ENCODE peak calls at places on chromosomes 7 and 10, in nine cellular contexts. One of them, this sample, is unnamed.
A peak's percentile ranks its signal among the peaks of the same experiment; 100 is the strongest.

GRCh38 chr10:95234951-95235350 is 40.9 kb downstream of the ACSM6 start:
- DNase-seq in CD4-positive, CD25-positive, alpha-beta regulatory T cell: no peak
- DNase-seq in neural progenitor cell: no peak
- DNase-seq in hepatocyte: no peak
- DNase-seq in brain microvascular endothelial cell: no peak
- DNase-seq in psoas muscle: no peak
- DNase-seq in CD8-positive, alpha-beta T cell: no peak
- DNase-seq in mesendoderm: no peak
- DNase-seq in SJSA1: no peak
- DNase-seq in this sample: no peak

GRCh38 chr10:121655254-121656142 is 57.3 kb upstream of the FGFR2 start:
- DNase-seq in CD4-positive, CD25-positive, alpha-beta regulatory T cell: no peak
- DNase-seq in neural progenitor cell: no peak
- DNase-seq in hepatocyte: no peak
- DNase-seq in brain microvascular endothelial cell: no peak
- DNase-seq in psoas muscle: no peak
- DNase-seq in CD8-positive, alpha-beta T cell: no peak
- DNase-seq in mesendoderm: no peak
- DNase-seq in SJSA1: no peak
- DNase-seq in this sample: no peak

GRCh38 chr7:123023126-123023525 is 27.6 kb upstream of the TAS2R16 start:
- DNase-seq in CD4-positive, CD25-positive, alpha-beta regulatory T cell: no peak
- DNase-seq in neural progenitor cell: no peak
- DNase-seq in hepatocyte: no peak
- DNase-seq in brain microvascular endothelial cell: no peak
- DNase-seq in psoas muscle: no peak
- DNase-seq in CD8-positive, alpha-beta T cell: no peak
- DNase-seq in mesendoderm: no peak
- DNase-seq in SJSA1: peak; percentile 36
- DNase-seq in this sample: no peak

GRCh38 chr7:80677629-80678028 is 39.2 kb downstream of the CD36 start:
- DNase-seq in CD4-positive, CD25-positive, alpha-beta regulatory T cell: no peak
- DNase-seq in neural progenitor cell: no peak
- DNase-seq in hepatocyte: no peak
- DNase-seq in brain microvascular endothelial cell: no peak
- DNase-seq in psoas muscle: no peak
- DNase-seq in CD8-positive, alpha-beta T cell: no peak
- DNase-seq in mesendoderm: no peak
- DNase-seq in SJSA1: no peak
- DNase-seq in this sample: no peak

GRCh38 chr10:114021135-114021534 is 22.5 kb upstream of the ADRB1 start:
- DNase-seq in CD4-positive, CD25-positive, alpha-beta regulatory T cell: no peak
- DNase-seq in neural progenitor cell: no peak
- DNase-seq in hepatocyte: no peak
- DNase-seq in brain microvascular endothelial cell: no peak
- DNase-seq in psoas muscle: no peak
- DNase-seq in CD8-positive, alpha-beta T cell: no peak
- DNase-seq in mesendoderm: no peak
- DNase-seq in SJSA1: no peak
- DNase-seq in this sample: no peak

GRCh38 chr10:128875955-128876354 is 591.1 kb upstream of the MGMT start:
- DNase-seq in CD4-positive, CD25-positive, alpha-beta regulatory T cell: no peak
- DNase-seq in neural progenitor cell: no peak
- DNase-seq in hepatocyte: peak; percentile 59
- DNase-seq in brain microvascular endothelial cell: peak; percentile 1
- DNase-seq in psoas muscle: peak; percentile 59
- DNase-seq in CD8-positive, alpha-beta T cell: no peak
- DNase-seq in mesendoderm: no peak
- DNase-seq in SJSA1: no peak
- DNase-seq in this sample: no peak

GRCh38 chr7:116836911-116837310 is 25.5 kb upstream of the CAPZA2 start:
- DNase-seq in CD4-positive, CD25-positive, alpha-beta regulatory T cell: no peak
- DNase-seq in neural progenitor cell: no peak
- DNase-seq in hepatocyte: no peak
- DNase-seq in brain microvascular endothelial cell: no peak
- DNase-seq in psoas muscle: no peak
- DNase-seq in CD8-positive, alpha-beta T cell: no peak
- DNase-seq in mesendoderm: no peak
- DNase-seq in SJSA1: no peak
- DNase-seq in this sample: no peak

GRCh38 chr7:121081327-121081936 is 92.9 kb downstream of the CPED1 start:
- DNase-seq in CD4-positive, CD25-positive, alpha-beta regulatory T cell: no peak
- DNase-seq in neural progenitor cell: peak; percentile 43
- DNase-seq in hepatocyte: peak; percentile 60
- DNase-seq in brain microvascular endothelial cell: peak; percentile 22
- DNase-seq in psoas muscle: no peak
- DNase-seq in CD8-positive, alpha-beta T cell: no peak
- DNase-seq in mesendoderm: peak; percentile 60
- DNase-seq in SJSA1: peak; percentile 75
- DNase-seq in this sample: no peak

GRCh38 chr7:123871998-123872867 is 27.3 kb downstream of the HYAL4 start:
- DNase-seq in CD4-positive, CD25-positive, alpha-beta regulatory T cell: no peak
- DNase-seq in neural progenitor cell: peak; percentile 74
- DNase-seq in hepatocyte: peak; percentile 77
- DNase-seq in brain microvascular endothelial cell: peak; percentile 56
- DNase-seq in psoas muscle: peak; percentile 19
- DNase-seq in CD8-positive, alpha-beta T cell: peak; percentile 13
- DNase-seq in mesendoderm: peak; percentile 77
- DNase-seq in SJSA1: peak; percentile 7
- DNase-seq in this sample: no peak

GRCh38 chr7:16962986-16963385 is 81.2 kb upstream of the AGR3 start:
- DNase-seq in CD4-positive, CD25-positive, alpha-beta regulatory T cell: no peak
- DNase-seq in neural progenitor cell: no peak
- DNase-seq in hepatocyte: no peak
- DNase-seq in brain microvascular endothelial cell: no peak
- DNase-seq in psoas muscle: no peak
- DNase-seq in CD8-positive, alpha-beta T cell: no peak
- DNase-seq in mesendoderm: no peak
- DNase-seq in SJSA1: no peak
- DNase-seq in this sample: no peak

GRCh38 chr7:158808126-158808525 is 21.2 kb downstream of the ESYT2 start:
- DNase-seq in CD4-positive, CD25-positive, alpha-beta regulatory T cell: no peak
- DNase-seq in neural progenitor cell: no peak
- DNase-seq in hepatocyte: no peak
- DNase-seq in brain microvascular endothelial cell: no peak
- DNase-seq in psoas muscle: no peak
- DNase-seq in CD8-positive, alpha-beta T cell: no peak
- DNase-seq in mesendoderm: no peak
- DNase-seq in SJSA1: no peak
- DNase-seq in this sample: no peak

GRCh38 chr10:71252195-71252594 is 39.8 kb downstream of the UNC5B start:
- DNase-seq in CD4-positive, CD25-positive, alpha-beta regulatory T cell: no peak
- DNase-seq in neural progenitor cell: no peak
- DNase-seq in hepatocyte: peak; percentile 66
- DNase-seq in brain microvascular endothelial cell: no peak
- DNase-seq in psoas muscle: peak; percentile 6
- DNase-seq in CD8-positive, alpha-beta T cell: no peak
- DNase-seq in mesendoderm: no peak
- DNase-seq in SJSA1: no peak
- DNase-seq in this sample: no peak

GRCh38 chr7:100867040-100867795 is at the start of gene TRIP6:
- DNase-seq in CD4-positive, CD25-positive, alpha-beta regulatory T cell: peak; percentile 38
- DNase-seq in neural progenitor cell: peak; percentile 91
- DNase-seq in hepatocyte: peak; percentile 93
- DNase-seq in brain microvascular endothelial cell: peak; percentile 83
- DNase-seq in psoas muscle: peak; percentile 90
- DNase-seq in CD8-positive, alpha-beta T cell: peak; percentile 47
- DNase-seq in mesendoderm: peak; percentile 93
- DNase-seq in SJSA1: peak; percentile 93
- DNase-seq in this sample: peak; percentile 63

GRCh38 chr7:140023728-140024127 is 39.0 kb downstream of the PARP12 start:
- DNase-seq in CD4-positive, CD25-positive, alpha-beta regulatory T cell: no peak
- DNase-seq in neural progenitor cell: no peak
- DNase-seq in hepatocyte: no peak
- DNase-seq in brain microvascular endothelial cell: no peak
- DNase-seq in psoas muscle: no peak
- DNase-seq in CD8-positive, alpha-beta T cell: no peak
- DNase-seq in mesendoderm: no peak
- DNase-seq in SJSA1: no peak
- DNase-seq in this sample: no peak

GRCh38 chr7:23471090-23471859 is 984 bp upstream of the IGF2BP3 start:
- DNase-seq in CD4-positive, CD25-positive, alpha-beta regulatory T cell: no peak
- DNase-seq in neural progenitor cell: peak; percentile 97
- DNase-seq in hepatocyte: peak; percentile 92
- DNase-seq in brain microvascular endothelial cell: peak; percentile 71
- DNase-seq in psoas muscle: no peak
- DNase-seq in CD8-positive, alpha-beta T cell: peak; percentile 19
- DNase-seq in mesendoderm: peak; percentile 97
- DNase-seq in SJSA1: peak; percentile 57
- DNase-seq in this sample: peak; percentile 92

GRCh38 chr7:48084727-48085432 is 4.2 kb upstream of the UPP1 start:
- DNase-seq in CD4-positive, CD25-positive, alpha-beta regulatory T cell: peak; percentile 23
- DNase-seq in neural progenitor cell: no peak
- DNase-seq in hepatocyte: peak; percentile 87
- DNase-seq in brain microvascular endothelial cell: peak; percentile 98
- DNase-seq in psoas muscle: peak; percentile 67
- DNase-seq in CD8-positive, alpha-beta T cell: peak; percentile 75
- DNase-seq in mesendoderm: peak; percentile 95
- DNase-seq in SJSA1: peak; percentile 98
- DNase-seq in this sample: peak; percentile 72

GRCh38 chr7:44853391-44853790 is 5.5 kb upstream of the H2AZ2 start:
- DNase-seq in CD4-positive, CD25-positive, alpha-beta regulatory T cell: no peak
- DNase-seq in neural progenitor cell: no peak
- DNase-seq in hepatocyte: no peak
- DNase-seq in brain microvascular endothelial cell: no peak
- DNase-seq in psoas muscle: no peak
- DNase-seq in CD8-positive, alpha-beta T cell: no peak
- DNase-seq in mesendoderm: peak; percentile 33
- DNase-seq in SJSA1: no peak
- DNase-seq in this sample: no peak

GRCh38 chr7:70647801-70648491 is 484.0 kb upstream of the GALNT17 start:
- DNase-seq in CD4-positive, CD25-positive, alpha-beta regulatory T cell: peak; percentile 13
- DNase-seq in neural progenitor cell: no peak
- DNase-seq in hepatocyte: no peak
- DNase-seq in brain microvascular endothelial cell: peak; percentile 57
- DNase-seq in psoas muscle: no peak
- DNase-seq in CD8-positive, alpha-beta T cell: peak; percentile 83
- DNase-seq in mesendoderm: peak; percentile 67
- DNase-seq in SJSA1: no peak
- DNase-seq in this sample: peak; percentile 58

GRCh38 chr10:77715081-77715480 is 77.5 kb upstream of the KCNMA1 start:
- DNase-seq in CD4-positive, CD25-positive, alpha-beta regulatory T cell: no peak
- DNase-seq in neural progenitor cell: no peak
- DNase-seq in hepatocyte: no peak
- DNase-seq in brain microvascular endothelial cell: no peak
- DNase-seq in psoas muscle: no peak
- DNase-seq in CD8-positive, alpha-beta T cell: no peak
- DNase-seq in mesendoderm: peak; percentile 45
- DNase-seq in SJSA1: no peak
- DNase-seq in this sample: no peak

GRCh38 chr7:50598455-50599343 is 33.5 kb upstream of the DDC start:
- DNase-seq in CD4-positive, CD25-positive, alpha-beta regulatory T cell: no peak
- DNase-seq in neural progenitor cell: no peak
- DNase-seq in hepatocyte: no peak
- DNase-seq in brain microvascular endothelial cell: no peak
- DNase-seq in psoas muscle: no peak
- DNase-seq in CD8-positive, alpha-beta T cell: no peak
- DNase-seq in mesendoderm: no peak
- DNase-seq in SJSA1: no peak
- DNase-seq in this sample: no peak
- H3K36me3 ChIP-seq in CD4-positive, CD25-positive, alpha-beta regulatory T cell: no peaks in the 10 kb centered on the region
- H3K36me3 ChIP-seq in neural progenitor cell: no peaks in the 10 kb centered on the region
- H3K36me3 ChIP-seq in hepatocyte: no peaks in the 10 kb centered on the region
- H3K36me3 ChIP-seq in brain microvascular endothelial cell: peaks cover 42% of the 10 kb centered on the region
- H3K36me3 ChIP-seq in psoas muscle: peaks cover 76% of the 10 kb centered on the region
- H3K36me3 ChIP-seq in CD8-positive, alpha-beta T cell: no peaks in the 10 kb centered on the region
- H3K36me3 ChIP-seq in mesendoderm: peaks cover 9% of the 10 kb centered on the region
- H3K36me3 ChIP-seq in SJSA1: no peaks in the 10 kb centered on the region
- H3K36me3 ChIP-seq in this sample: no peaks in the 10 kb centered on the region

GRCh38 chr10:12165992-12166775 is 29.5 kb downstream of the NUDT5 start:
- DNase-seq in CD4-positive, CD25-positive, alpha-beta regulatory T cell: no peak
- DNase-seq in neural progenitor cell: no peak
- DNase-seq in hepatocyte: no peak
- DNase-seq in brain microvascular endothelial cell: no peak
- DNase-seq in psoas muscle: no peak
- DNase-seq in CD8-positive, alpha-beta T cell: no peak
- DNase-seq in mesendoderm: no peak
- DNase-seq in SJSA1: no peak
- DNase-seq in this sample: no peak
- H3K36me3 ChIP-seq in CD4-positive, CD25-positive, alpha-beta regulatory T cell: peaks cover 72% of the 10 kb centered on the region
- H3K36me3 ChIP-seq in neural progenitor cell: no peaks in the 10 kb centered on the region
- H3K36me3 ChIP-seq in hepatocyte: no peaks in the 10 kb centered on the region
- H3K36me3 ChIP-seq in brain microvascular endothelial cell: peaks cover 42% of the 10 kb centered on the region
- H3K36me3 ChIP-seq in psoas muscle: peaks cover 99% of the 10 kb centered on the region
- H3K36me3 ChIP-seq in CD8-positive, alpha-beta T cell: peaks cover 24% of the 10 kb centered on the region
- H3K36me3 ChIP-seq in mesendoderm: peaks cover 13% of the 10 kb centered on the region
- H3K36me3 ChIP-seq in SJSA1: peaks cover 88% of the 10 kb centered on the region
- H3K36me3 ChIP-seq in this sample: peaks cover 10% of the 10 kb centered on the region

GRCh38 chr7:67309764-67310548 is 313.3 kb downstream of the TYW1 start:
- DNase-seq in CD4-positive, CD25-positive, alpha-beta regulatory T cell: no peak
- DNase-seq in neural progenitor cell: no peak
- DNase-seq in hepatocyte: no peak
- DNase-seq in brain microvascular endothelial cell: no peak
- DNase-seq in psoas muscle: no peak
- DNase-seq in CD8-positive, alpha-beta T cell: no peak
- DNase-seq in mesendoderm: no peak
- DNase-seq in SJSA1: no peak
- DNase-seq in this sample: no peak
- H3K36me3 ChIP-seq in CD4-positive, CD25-positive, alpha-beta regulatory T cell: peaks cover 70% of the 10 kb centered on the region
- H3K36me3 ChIP-seq in neural progenitor cell: peaks cover 12% of the 10 kb centered on the region
- H3K36me3 ChIP-seq in hepatocyte: no peaks in the 10 kb centered on the region
- H3K36me3 ChIP-seq in brain microvascular endothelial cell: peaks cover 50% of the 10 kb centered on the region
- H3K36me3 ChIP-seq in psoas muscle: peaks cover 90% of the 10 kb centered on the region
- H3K36me3 ChIP-seq in CD8-positive, alpha-beta T cell: peaks cover 37% of the 10 kb centered on the region
- H3K36me3 ChIP-seq in mesendoderm: peaks cover 6% of the 10 kb centered on the region
- H3K36me3 ChIP-seq in SJSA1: peaks cover 54% of the 10 kb centered on the region
- H3K36me3 ChIP-seq in this sample: peaks cover 19% of the 10 kb centered on the region

GRCh38 chr7:129012641-129013040 is 42.3 kb downstream of the TNPO3 start:
- DNase-seq in CD4-positive, CD25-positive, alpha-beta regulatory T cell: no peak
- DNase-seq in neural progenitor cell: no peak
- DNase-seq in hepatocyte: no peak
- DNase-seq in brain microvascular endothelial cell: no peak
- DNase-seq in psoas muscle: no peak
- DNase-seq in CD8-positive, alpha-beta T cell: no peak
- DNase-seq in mesendoderm: no peak
- DNase-seq in SJSA1: no peak
- DNase-seq in this sample: no peak

GRCh38 chr7:129010075-129010474 is 44.8 kb downstream of the TNPO3 start:
- DNase-seq in CD4-positive, CD25-positive, alpha-beta regulatory T cell: no peak
- DNase-seq in neural progenitor cell: no peak
- DNase-seq in hepatocyte: no peak
- DNase-seq in brain microvascular endothelial cell: no peak
- DNase-seq in psoas muscle: no peak
- DNase-seq in CD8-positive, alpha-beta T cell: no peak
- DNase-seq in mesendoderm: no peak
- DNase-seq in SJSA1: no peak
- DNase-seq in this sample: no peak

GRCh38 chr7:129009437-129009836 is 45.5 kb downstream of the TNPO3 start:
- DNase-seq in CD4-positive, CD25-positive, alpha-beta regulatory T cell: no peak
- DNase-seq in neural progenitor cell: no peak
- DNase-seq in hepatocyte: no peak
- DNase-seq in brain microvascular endothelial cell: no peak
- DNase-seq in psoas muscle: no peak
- DNase-seq in CD8-positive, alpha-beta T cell: no peak
- DNase-seq in mesendoderm: no peak
- DNase-seq in SJSA1: no peak
- DNase-seq in this sample: peak; percentile 75

GRCh38 chr7:129014501-129015101 is 40.3 kb downstream of the TNPO3 start:
- DNase-seq in CD4-positive, CD25-positive, alpha-beta regulatory T cell: no peak
- DNase-seq in neural progenitor cell: no peak
- DNase-seq in hepatocyte: no peak
- DNase-seq in brain microvascular endothelial cell: no peak
- DNase-seq in psoas muscle: no peak
- DNase-seq in CD8-positive, alpha-beta T cell: no peak
- DNase-seq in mesendoderm: no peak
- DNase-seq in SJSA1: no peak
- DNase-seq in this sample: no peak

GRCh38 chr7:129013048-129013721 is 41.7 kb downstream of the TNPO3 start:
- DNase-seq in CD4-positive, CD25-positive, alpha-beta regulatory T cell: no peak
- DNase-seq in neural progenitor cell: no peak
- DNase-seq in hepatocyte: no peak
- DNase-seq in brain microvascular endothelial cell: no peak
- DNase-seq in psoas muscle: no peak
- DNase-seq in CD8-positive, alpha-beta T cell: no peak
- DNase-seq in mesendoderm: no peak
- DNase-seq in SJSA1: no peak
- DNase-seq in this sample: no peak
- H3K36me3 ChIP-seq in CD4-positive, CD25-positive, alpha-beta regulatory T cell: peaks cover 63% of the 10 kb centered on the region
- H3K36me3 ChIP-seq in neural progenitor cell: peaks cover 23% of the 10 kb centered on the region
- H3K36me3 ChIP-seq in hepatocyte: peaks cover 7% of the 10 kb centered on the region
- H3K36me3 ChIP-seq in brain microvascular endothelial cell: peaks cover 14% of the 10 kb centered on the region
- H3K36me3 ChIP-seq in psoas muscle: peaks cover 67% of the 10 kb centered on the region
- H3K36me3 ChIP-seq in CD8-positive, alpha-beta T cell: peaks cover 33% of the 10 kb centered on the region
- H3K36me3 ChIP-seq in mesendoderm: no peaks in the 10 kb centered on the region
- H3K36me3 ChIP-seq in SJSA1: peaks cover 78% of the 10 kb centered on the region
- H3K36me3 ChIP-seq in this sample: peaks cover 4% of the 10 kb centered on the region